ENCODE peak calls at places on chromosomes 6 and 20, in four cellular contexts. Z is left lobe of liver, Y is upper lobe of right lung, E is pancreas. B is an unnamed sample.

GRCh38 chr6:11525468-11526155 is 11.9 kb upstream of the TMEM170B start:
- ATAC-seq in E (peak), Z (peak), Y (peak), B (peak)

GRCh38 chr20:63854766-63855362 is 6.4 kb upstream of the ABHD16B start:
- ATAC-seq in Z (no peak), E (peak), Y (peak), B (peak)

GRCh38 chr6:53582963-53583362 is 38.1 kb upstream of the GCLC start:
- ATAC-seq in E (no peak), Z (no peak), Y (no peak), B (no peak)

GRCh38 chr20:11755071-11755881 is 162.4 kb upstream of the BTBD3 start:
- ATAC-seq in E (no peak), Z (peak), Y (no peak), B (no peak)

GRCh38 chr6:72953901-72954494 is 271.3 kb downstream of the KHDC1L start:
- ATAC-seq in E (peak), Y (peak), Z (no peak), B (no peak)

GRCh38 chr20:33908351-33908750 is 85.4 kb upstream of the RALY start:
- ATAC-seq in E (no peak), Y (no peak), Z (no peak), B (no peak)

GRCh38 chr20:46399401-46399800 is 7.0 kb downstream of the ELMO2 start:
- ATAC-seq in Y (peak), Z (no peak), E (peak), B (no peak)

GRCh38 chr20:52490715-52491430 is 299.3 kb upstream of the ZFP64 start:
- ATAC-seq in Z (no peak), Y (no peak), E (no peak), B (no peak)

GRCh38 chr6:105781905-105782304 is 304.2 kb upstream of the PRDM1 start:
- ATAC-seq in E (no peak), Y (no peak), Z (no peak), B (no peak)

GRCh38 chr20:39097889-39098288 is 135.7 kb downstream of the DHX35 start:
- ATAC-seq in Y (no peak), Z (no peak), E (no peak), B (no peak)

GRCh38 chr6:34491091-34491430 is 25.2 kb downstream of the PACSIN1 start:
- ATAC-seq in Z (no peak), Y (no peak), E (peak), B (peak)

B was measured in gastroesophageal sphincter.